ENCODE peak calls at places on chromosomes 4 and X, in ten cellular contexts. Q is neural progenitor cell, M is lower leg skin, U is Peyer's patch, J is mammary epithelial cell, Z is fibroblast of mammary gland, L is foreskin fibroblast, G is cardiac fibroblast, B is A673, F is dorsolateral prefrontal cortex. R is an unnamed sample.

GRCh38 chr4:83364312-83364711 is 29.7 kb upstream of the HPSE start:
- DNase-seq in Q (no peak), M (no peak), U (no peak), J (peak; percentile 80), Z (no peak), L (no peak), G (no peak), B (no peak), F (no peak), R (no peak)

GRCh38 chrX:15721911-15722310 is 16.2 kb upstream of the CA5B start:
- DNase-seq in Q (no peak), M (no peak), U (no peak), J (no peak), Z (peak; percentile 19), L (no peak), G (peak; percentile 28), B (no peak), F (no peak), R (peak; percentile 16)

GRCh38 chr4:41141910-41142309 is 72.4 kb downstream of the APBB2 start:
- DNase-seq in Q (no peak), M (no peak), U (no peak), J (peak; percentile 69), Z (peak; percentile 98), L (peak; percentile 86), G (peak; percentile 97), B (no peak), F (no peak), R (peak; percentile 97)

GRCh38 chr4:10032625-10033024 is 11.3 kb upstream of the SLC2A9 start:
- DNase-seq in Q (no peak), M (no peak), U (no peak), J (peak; percentile 92), Z (peak; percentile 84), L (peak; percentile 22), G (peak; percentile 93), B (no peak), F (no peak), R (no peak)

GRCh38 chrX:47232803-47233332 is at the start of gene USP11:
- DNase-seq in Q (peak; percentile 83), M (peak; percentile 87), U (peak; percentile 67), J (no peak), Z (peak; percentile 34), L (peak; percentile 16), G (peak; percentile 31), B (peak; percentile 75), F (peak; percentile 67), R (peak; percentile 53)

GRCh38 chrX:50470103-50471031 is at the start of gene DGKK:
- DNase-seq in Q (peak; percentile 85), M (no peak), U (no peak), J (no peak), Z (no peak), L (no peak), G (no peak), B (peak; percentile 59), F (no peak), R (no peak)

GRCh38 chr4:164011791-164012190 is 517.3 kb downstream of the TMA16 start:
- DNase-seq in Q (no peak), M (no peak), U (no peak), J (no peak), Z (no peak), L (no peak), G (no peak), B (peak; percentile 47), F (no peak), R (no peak)

GRCh38 chrX:145609951-145610511 is 207.6 kb upstream of the SLITRK2 start:
- DNase-seq in Q (no peak), M (no peak), U (no peak), J (peak; percentile 0), Z (peak; percentile 69), L (no peak), G (peak; percentile 8), B (no peak), F (no peak), R (peak; percentile 84)

GRCh38 chr4:151324449-151325319 is 721 bp downstream of the SH3D19 start:
- DNase-seq in Q (peak; percentile 89), M (no peak), U (peak; percentile 86), J (peak; percentile 60), Z (peak; percentile 77), L (peak; percentile 66), G (peak; percentile 67), B (no peak), F (peak; percentile 38), R (peak; percentile 62)

GRCh38 chrX:20204354-20204753 is 62.4 kb downstream of the RPS6KA3 start:
- DNase-seq in Q (no peak), M (no peak), U (no peak), J (no peak), Z (no peak), L (no peak), G (no peak), B (no peak), F (no peak), R (no peak)

GRCh38 chrX:20211261-20211786 is 55.4 kb downstream of the RPS6KA3 start:
- DNase-seq in Q (no peak), M (no peak), U (no peak), J (no peak), Z (no peak), L (no peak), G (no peak), B (no peak), F (no peak), R (no peak)

GRCh38 chrX:20205927-20206708 is 60.6 kb downstream of the RPS6KA3 start:
- DNase-seq in Q (no peak), M (no peak), U (no peak), J (no peak), Z (no peak), L (no peak), G (no peak), B (no peak), F (no peak), R (no peak)
- TF ChIP-seq CTCF in Q (no peak), M (no peak), U (no peak), J (no peak), Z (no peak), L (no peak), G (no peak), B (no peak), F (no peak), R (no peak)

DNA sequence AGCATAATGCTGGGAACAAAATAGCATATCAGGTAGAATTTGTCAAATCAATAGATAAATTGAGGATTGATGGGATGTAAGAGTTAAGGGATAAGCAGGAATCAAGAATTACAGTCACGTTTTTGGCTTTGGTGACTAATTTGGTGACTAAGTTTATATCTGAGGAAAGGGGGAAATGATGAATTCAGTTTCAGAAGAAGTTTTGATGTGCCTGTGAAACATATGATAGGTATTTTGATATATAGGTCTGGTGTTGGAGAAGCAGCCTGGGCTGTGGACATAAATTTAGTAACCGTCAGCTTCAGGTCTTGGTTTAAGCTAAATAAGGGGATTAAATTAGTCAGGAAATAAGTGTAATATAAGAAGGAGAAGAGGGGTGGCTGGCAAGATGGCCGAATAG is 79.0 kb upstream of the EDA2R start:
- DNase-seq in Q (no peak), M (no peak), U (no peak), J (no peak), Z (peak; percentile 39), L (peak; percentile 15), G (peak; percentile 4), B (no peak), F (no peak), R (no peak)
- H3K4me3 ChIP-seq in Q (no peak overlapping the region), M (no peak overlapping the region), U (no peak overlapping the region), J (no peak overlapping the region), Z (no peak overlapping the region), L (no peak overlapping the region), G (no peak overlapping the region), B (no peak overlapping the region), F (no peak overlapping the region), R (no peak overlapping the region)

DNA sequence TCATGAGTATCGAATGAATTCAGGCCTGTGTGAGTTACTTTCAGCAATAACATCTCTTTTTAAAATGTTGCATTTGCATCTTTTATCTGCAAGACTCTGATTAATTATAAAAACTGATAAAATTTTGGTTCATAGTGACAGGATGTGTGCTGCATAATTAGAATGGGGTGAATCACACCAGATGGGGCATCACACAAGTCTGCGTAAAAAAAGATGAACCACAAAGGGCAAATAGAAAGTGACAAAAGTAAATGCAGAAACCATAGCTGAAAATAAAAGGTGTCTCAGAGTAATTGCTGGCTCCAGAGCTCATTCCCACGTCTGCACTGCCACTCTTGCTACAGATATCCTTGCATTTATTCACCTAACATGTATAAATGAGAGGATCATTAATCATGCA is 131.1 kb downstream of the HS3ST1 start:
- DNase-seq in Q (no peak), M (no peak), U (no peak), J (no peak), Z (no peak), L (no peak), G (no peak), B (no peak), F (no peak), R (no peak)
- TF ChIP-seq CTCF in Q (no peak), M (no peak), U (no peak), J (no peak), Z (no peak), L (no peak), G (no peak), B (no peak), F (no peak), R (no peak)

GRCh38 chr4:15479913-15480185 is 10.2 kb downstream of the CC2D2A start:
- DNase-seq in Q (no peak), M (no peak), U (no peak), J (no peak), Z (peak; percentile 81), L (peak; percentile 40), G (peak; percentile 75), B (no peak), F (no peak), R (peak; percentile 57)
- H3K4me3 ChIP-seq in Q (peak overlapping the region; percentile 65), M (no peak overlapping the region), U (peak overlapping the region; percentile 23), J (peak overlapping the region; percentile 42), Z (peak overlapping the region; percentile 83), L (peak overlapping the region; percentile 74), G (peak overlapping the region; percentile 58), B (peak overlapping the region; percentile 59), F (peak overlapping the region; percentile 60), R (peak overlapping the region; percentile 58)

GRCh38 chr4:100311181-100311580 is 120.9 kb upstream of the DDIT4L start:
- DNase-seq in Q (peak; percentile 7), M (no peak), U (no peak), J (peak; percentile 42), Z (no peak), L (no peak), G (no peak), B (no peak), F (no peak), R (no peak)
- TF ChIP-seq CTCF in Q (no peak), M (no peak), U (no peak), J (peak; percentile 39), Z (peak; percentile 22), L (no peak), G (peak; percentile 36), B (peak; percentile 25), F (no peak), R (peak; percentile 21)

R was measured in astrocyte of the spinal cord.